ENCODE peak calls at places on chromosomes 16 and 17, in six cellular contexts. N, P, L, H, A and J are unnamed samples.

GRCh38 chr16:89905511-89906140 is 13.0 kb upstream of the MC1R start:
- DNase-seq in L (no peak), A (no peak), H (no peak), P (no peak), N (no peak), J (no peak)

GRCh38 chr17:71528210-71528609 is 592.6 kb upstream of the SOX9 start:
- DNase-seq in A (no peak), H (no peak), L (no peak), P (no peak), N (no peak), J (no peak)

GRCh38 chr16:55478827-55479559 is at the start of gene MMP2:
- DNase-seq in N (no peak), L (no peak), P (peak), H (no peak), A (peak), J (no peak)

GRCh38 chr17:58997756-58998553 is 108.7 kb downstream of the TRIM37 start:
- DNase-seq in L (no peak), A (no peak), N (no peak), P (no peak), H (no peak), J (no peak)

GRCh38 chr17:63515426-63515825 is 7.7 kb upstream of the KCNH6 start:
- DNase-seq in P (no peak), N (no peak), A (no peak), L (no peak), H (no peak), J (no peak)

GRCh38 chr16:11087691-11088431 is 143.5 kb downstream of the CLEC16A start:
- DNase-seq in H (no peak), L (no peak), A (no peak), N (peak), P (peak), J (peak)

GRCh38 chr16:88700322-88700635 is 5.9 kb downstream of the RNF166 start:
- DNase-seq in N (no peak), P (no peak), A (no peak), L (no peak), H (no peak), J (no peak)

GRCh38 chr16:87465306-87465705 is 27.5 kb downstream of the ZCCHC14 start:
- DNase-seq in L (peak), P (peak), H (no peak), A (no peak), N (no peak), J (no peak)

GRCh38 chr17:64780096-64781012 is 118.2 kb upstream of the SMURF2 start:
- DNase-seq in P (no peak), A (no peak), N (no peak), L (peak), H (peak), J (no peak)

GRCh38 chr16:58392215-58393137 is at the start of gene GINS3:
- DNase-seq in N (peak), L (peak), P (peak), A (peak), H (peak), J (peak)

GRCh38 chr16:8753411-8754054 is 43.9 kb downstream of the TMEM186 start:
- DNase-seq in N (no peak), H (no peak), L (no peak), A (no peak), P (no peak), J (no peak)

GRCh38 chr17:17793378-17794214 is 43.2 kb downstream of the SREBF1 start:
- DNase-seq in L (no peak), N (no peak), H (no peak), P (no peak), A (no peak), J (no peak)

GRCh38 chr17:51144266-51145022 is 8.9 kb upstream of the NME1 start:
- DNase-seq in L (no peak), P (no peak), N (no peak), H (no peak), A (no peak), J (no peak)

GRCh38 chr16:228917-229730 is at the start of gene LUC7L:
- DNase-seq in H (peak), N (peak), P (peak), L (peak), A (peak), J (peak)

GRCh38 chr16:28218109-28218508 is 6.3 kb upstream of the XPO6 start:
- DNase-seq in H (peak), P (peak), A (no peak), N (peak), L (peak), J (peak)

GRCh38 chr16:85924675-85925074 is 25.7 kb downstream of the IRF8 start:
- DNase-seq in H (no peak), P (peak), N (no peak), A (no peak), L (peak), J (no peak)

GRCh38 chr17:80263253-80264047 is 2.8 kb downstream of the RNF213 start:
- DNase-seq in A (no peak), N (no peak), L (peak), P (peak), H (peak), J (no peak)

GRCh38 chr16:14070877-14071575 is at the start of gene MRTFB:
- DNase-seq in P (peak), N (peak), H (peak), L (peak), A (peak), J (peak)

GRCh38 chr16:85514601-85515318 is 98.4 kb upstream of the GSE1 start:
- DNase-seq in H (no peak), N (peak), A (no peak), L (no peak), P (peak), J (peak)

GRCh38 chr16:84683691-84684591 is 15.9 kb upstream of the USP10 start:
- DNase-seq in A (no peak), N (no peak), H (no peak), P (no peak), L (no peak), J (no peak)

GRCh38 chr17:61756561-61756960 is 106.8 kb downstream of the BRIP1 start:
- DNase-seq in L (no peak), P (peak), H (no peak), A (no peak), N (no peak), J (no peak)

GRCh38 chr16:22357635-22357971 is 16.8 kb downstream of the CDR2 start:
- DNase-seq in L (no peak), P (no peak), N (no peak), A (no peak), H (no peak), J (no peak)

GRCh38 chr16:27745348-27745747 is 195.4 kb downstream of the KATNIP start:
- DNase-seq in P (no peak), A (no peak), N (no peak), H (no peak), L (no peak), J (no peak)

GRCh38 chr17:46983782-46984181 is 4.7 kb upstream of the RPRML start:
- DNase-seq in A (no peak), P (no peak), N (no peak), L (no peak), H (no peak), J (no peak)

GRCh38 chr17:1365445-1366039 is 34.5 kb downstream of the YWHAE start:
- DNase-seq in L (peak), A (peak), H (peak), N (peak), P (peak), J (peak)

GRCh38 chr16:11257131-11257938 is 1.3 kb upstream of the SOCS1 start:
- DNase-seq in P (peak), N (peak), L (peak), A (peak), H (peak), J (peak)

GRCh38 chr16:79381552-79382042 is 218.9 kb downstream of the MAF start:
- DNase-seq in P (no peak), H (no peak), A (no peak), N (no peak), L (no peak), J (no peak)

GRCh38 chr17:2213291-2213960 is 90.2 kb downstream of the SMG6 start:
- DNase-seq in A (no peak), N (no peak), P (peak), L (no peak), H (no peak), J (no peak)

GRCh38 chr17:57459286-57459915 is 203.1 kb downstream of the MSI2 start:
- DNase-seq in L (no peak), P (no peak), A (no peak), H (no peak), N (no peak), J (no peak)

GRCh38 chr16:74944466-74944865 is 40.5 kb downstream of the WDR59 start:
- DNase-seq in H (no peak), P (no peak), L (no peak), N (no peak), A (no peak), J (no peak)

GRCh38 chr17:77285594-77286390 is 145.0 kb downstream of the SEC14L1 start:
- DNase-seq in P (peak), A (no peak), H (no peak), L (no peak), N (no peak), J (no peak)